ENCODE peak calls at places on chromosomes 6 and 20, in six cellular contexts. One of them, this sample, is unnamed.
A peak's percentile ranks its signal among the peaks of the same experiment; 100 is the strongest.

GRCh38 chr20:37516697-37517370 is 4.2 kb upstream of the NNAT start:
- DNase-seq in GM12891: no peak
- DNase-seq in GM12878: no peak
- DNase-seq in H1: no peak
- DNase-seq in HepG2: no peak
- DNase-seq in K562: no peak
- DNase-seq in this sample: no peak

GRCh38 chr6:21598662-21599061 is 5.1 kb downstream of the SOX4 start:
- DNase-seq in GM12891: no peak
- DNase-seq in GM12878: no peak
- DNase-seq in H1: no peak
- DNase-seq in HepG2: no peak
- DNase-seq in K562: no peak
- DNase-seq in this sample: no peak

GRCh38 chr20:44781791-44782190 is 28.6 kb downstream of the RIMS4 start:
- DNase-seq in GM12891: no peak
- DNase-seq in GM12878: no peak
- DNase-seq in H1: no peak
- DNase-seq in HepG2: no peak
- DNase-seq in K562: no peak
- DNase-seq in this sample: no peak

GRCh38 chr20:51034988-51035656 is 12.2 kb upstream of the KCNG1 start:
- DNase-seq in GM12891: no peak
- DNase-seq in GM12878: no peak
- DNase-seq in H1: no peak
- DNase-seq in HepG2: no peak
- DNase-seq in K562: no peak
- DNase-seq in this sample: no peak

GRCh38 chr6:111593516-111593824 is 12.2 kb downstream of the TRAF3IP2 start:
- DNase-seq in GM12891: no peak
- DNase-seq in GM12878: no peak
- DNase-seq in H1: no peak
- DNase-seq in HepG2: no peak
- DNase-seq in K562: no peak
- DNase-seq in this sample: no peak

GRCh38 chr6:127247114-127248096 is 19.3 kb upstream of the RNF146 start:
- DNase-seq in GM12891: no peak
- DNase-seq in GM12878: no peak
- DNase-seq in H1: no peak
- DNase-seq in HepG2: no peak
- DNase-seq in K562: no peak
- DNase-seq in this sample: no peak

GRCh38 chr6:168120390-168121307 is 41.6 kb upstream of the FRMD1 start:
- DNase-seq in GM12891: no peak
- DNase-seq in GM12878: no peak
- DNase-seq in H1: no peak
- DNase-seq in HepG2: no peak
- DNase-seq in K562: no peak
- DNase-seq in this sample: no peak

GRCh38 chr6:135072753-135073152 is 18.1 kb upstream of the HBS1L start:
- DNase-seq in GM12891: no peak
- DNase-seq in GM12878: no peak
- DNase-seq in H1: no peak
- DNase-seq in HepG2: no peak
- DNase-seq in K562: no peak
- DNase-seq in this sample: no peak

GRCh38 chr20:34570859-34571306 is 12.4 kb downstream of the MAP1LC3A start:
- DNase-seq in GM12891: no peak
- DNase-seq in GM12878: no peak
- DNase-seq in H1: no peak
- DNase-seq in HepG2: no peak
- DNase-seq in K562: peak; percentile 73
- DNase-seq in this sample: no peak

GRCh38 chr20:51172558-51173428 is 149.9 kb upstream of the KCNG1 start:
- DNase-seq in GM12891: no peak
- DNase-seq in GM12878: no peak
- DNase-seq in H1: no peak
- DNase-seq in HepG2: no peak
- DNase-seq in K562: no peak
- DNase-seq in this sample: no peak

GRCh38 chr20:63473555-63474449 is 1.3 kb upstream of the KCNQ2 start:
- DNase-seq in GM12891: no peak
- DNase-seq in GM12878: no peak
- DNase-seq in H1: no peak
- DNase-seq in HepG2: no peak
- DNase-seq in K562: no peak
- DNase-seq in this sample: no peak

GRCh38 chr6:98094696-98095095 is 739.7 kb upstream of the POU3F2 start:
- DNase-seq in GM12891: no peak
- DNase-seq in GM12878: no peak
- DNase-seq in H1: no peak
- DNase-seq in HepG2: no peak
- DNase-seq in K562: no peak
- DNase-seq in this sample: no peak

GRCh38 chr6:83708546-83708969 is 343 bp downstream of the SNAP91 start:
- DNase-seq in GM12891: peak; percentile 19
- DNase-seq in GM12878: no peak
- DNase-seq in H1: peak; percentile 2
- DNase-seq in HepG2: no peak
- DNase-seq in K562: no peak
- DNase-seq in this sample: peak; percentile 10

GRCh38 chr6:130717657-130718056 is 109.5 kb upstream of the SMLR1 start:
- DNase-seq in GM12891: no peak
- DNase-seq in GM12878: no peak
- DNase-seq in H1: no peak
- DNase-seq in HepG2: no peak
- DNase-seq in K562: no peak
- DNase-seq in this sample: no peak

GRCh38 chr6:21597706-21598273 is 4.2 kb downstream of the SOX4 start:
- DNase-seq in GM12891: no peak
- DNase-seq in GM12878: no peak
- DNase-seq in H1: no peak
- DNase-seq in HepG2: no peak
- DNase-seq in K562: no peak
- DNase-seq in this sample: no peak

GRCh38 chr6:113221850-113222249 is 635.3 kb upstream of the MARCKS start:
- DNase-seq in GM12891: no peak
- DNase-seq in GM12878: no peak
- DNase-seq in H1: no peak
- DNase-seq in HepG2: no peak
- DNase-seq in K562: peak; percentile 33
- DNase-seq in this sample: no peak

GRCh38 chr6:163490826-163491577 is 76.5 kb downstream of the QKI start:
- DNase-seq in GM12891: no peak
- DNase-seq in GM12878: no peak
- DNase-seq in H1: no peak
- DNase-seq in HepG2: no peak
- DNase-seq in K562: no peak
- DNase-seq in this sample: no peak

GRCh38 chr6:31180500-31180899 is 10.0 kb upstream of the POU5F1 start:
- DNase-seq in GM12891: no peak
- DNase-seq in GM12878: no peak
- DNase-seq in H1: no peak
- DNase-seq in HepG2: no peak
- DNase-seq in K562: no peak
- DNase-seq in this sample: peak; percentile 63

GRCh38 chr6:139881728-139882211 is 507.3 kb upstream of the CITED2 start:
- DNase-seq in GM12891: no peak
- DNase-seq in GM12878: no peak
- DNase-seq in H1: no peak
- DNase-seq in HepG2: peak; percentile 34
- DNase-seq in K562: peak; percentile 43
- DNase-seq in this sample: no peak

GRCh38 chr20:38726849-38727601 is 2.7 kb downstream of the SLC32A1 start:
- DNase-seq in GM12891: peak; percentile 46
- DNase-seq in GM12878: no peak
- DNase-seq in H1: no peak
- DNase-seq in HepG2: peak; percentile 61
- DNase-seq in K562: peak; percentile 71
- DNase-seq in this sample: peak; percentile 41

GRCh38 chr6:125947581-125947980 is 9.0 kb upstream of the HINT3 start:
- DNase-seq in GM12891: no peak
- DNase-seq in GM12878: no peak
- DNase-seq in H1: no peak
- DNase-seq in HepG2: no peak
- DNase-seq in K562: no peak
- DNase-seq in this sample: no peak

GRCh38 chr6:151313060-151313459 is 73.3 kb downstream of the AKAP12 start:
- DNase-seq in GM12891: no peak
- DNase-seq in GM12878: no peak
- DNase-seq in H1: no peak
- DNase-seq in HepG2: peak; percentile 75
- DNase-seq in K562: no peak
- DNase-seq in this sample: no peak

GRCh38 chr6:90362273-90362672 is 65.6 kb upstream of the BACH2 start:
- DNase-seq in GM12891: no peak
- DNase-seq in GM12878: no peak
- DNase-seq in H1: no peak
- DNase-seq in HepG2: no peak
- DNase-seq in K562: peak; percentile 26
- DNase-seq in this sample: no peak

GRCh38 chr6:137560184-137560563 is 66.0 kb upstream of the OLIG3 start:
- DNase-seq in GM12891: no peak
- DNase-seq in GM12878: no peak
- DNase-seq in H1: no peak
- DNase-seq in HepG2: no peak
- DNase-seq in K562: no peak
- DNase-seq in this sample: no peak

GRCh38 chr20:10919549-10920140 is 245.8 kb upstream of the JAG1 start:
- DNase-seq in GM12891: no peak
- DNase-seq in GM12878: no peak
- DNase-seq in H1: no peak
- DNase-seq in HepG2: no peak
- DNase-seq in K562: no peak
- DNase-seq in this sample: no peak

GRCh38 chr20:56733967-56734366 is 104.9 kb downstream of the TFAP2C start:
- DNase-seq in GM12891: no peak
- DNase-seq in GM12878: no peak
- DNase-seq in H1: no peak
- DNase-seq in HepG2: no peak
- DNase-seq in K562: no peak
- DNase-seq in this sample: no peak

GRCh38 chr20:56730003-56730402 is 100.9 kb downstream of the TFAP2C start:
- DNase-seq in GM12891: no peak
- DNase-seq in GM12878: no peak
- DNase-seq in H1: no peak
- DNase-seq in HepG2: no peak
- DNase-seq in K562: peak; percentile 5
- DNase-seq in this sample: no peak

GRCh38 chr20:56731496-56731895 is 102.4 kb downstream of the TFAP2C start:
- DNase-seq in GM12891: no peak
- DNase-seq in GM12878: no peak
- DNase-seq in H1: no peak
- DNase-seq in HepG2: no peak
- DNase-seq in K562: no peak
- DNase-seq in this sample: no peak

GRCh38 chr20:56735087-56735642 is 106.1 kb downstream of the TFAP2C start:
- DNase-seq in GM12891: no peak
- DNase-seq in GM12878: no peak
- DNase-seq in H1: no peak
- DNase-seq in HepG2: no peak
- DNase-seq in K562: no peak
- DNase-seq in this sample: no peak

GRCh38 chr20:56731041-56731440 is 101.9 kb downstream of the TFAP2C start:
- DNase-seq in GM12891: no peak
- DNase-seq in GM12878: no peak
- DNase-seq in H1: no peak
- DNase-seq in HepG2: no peak
- DNase-seq in K562: no peak
- DNase-seq in this sample: no peak
- TF ChIP-seq POLR2A in GM12891: no peak
- TF ChIP-seq POLR2A in GM12878: no peak
- TF ChIP-seq POLR2A in H1: no peak
- TF ChIP-seq POLR2A in HepG2: no peak
- TF ChIP-seq POLR2A in K562: no peak
- TF ChIP-seq POLR2A in this sample: no peak

GRCh38 chr20:32062776-32063170 is 10.7 kb downstream of the HCK start:
- DNase-seq in GM12891: no peak
- DNase-seq in GM12878: peak; percentile 55
- DNase-seq in H1: no peak
- DNase-seq in HepG2: no peak
- DNase-seq in K562: no peak
- DNase-seq in this sample: no peak
- TF ChIP-seq TAF1 in GM12891: no peak
- TF ChIP-seq TAF1 in GM12878: no peak
- TF ChIP-seq TAF1 in H1: no peak
- TF ChIP-seq TAF1 in HepG2: no peak
- TF ChIP-seq TAF1 in K562: no peak
- TF ChIP-seq TAF1 in this sample: no peak

DNA sequence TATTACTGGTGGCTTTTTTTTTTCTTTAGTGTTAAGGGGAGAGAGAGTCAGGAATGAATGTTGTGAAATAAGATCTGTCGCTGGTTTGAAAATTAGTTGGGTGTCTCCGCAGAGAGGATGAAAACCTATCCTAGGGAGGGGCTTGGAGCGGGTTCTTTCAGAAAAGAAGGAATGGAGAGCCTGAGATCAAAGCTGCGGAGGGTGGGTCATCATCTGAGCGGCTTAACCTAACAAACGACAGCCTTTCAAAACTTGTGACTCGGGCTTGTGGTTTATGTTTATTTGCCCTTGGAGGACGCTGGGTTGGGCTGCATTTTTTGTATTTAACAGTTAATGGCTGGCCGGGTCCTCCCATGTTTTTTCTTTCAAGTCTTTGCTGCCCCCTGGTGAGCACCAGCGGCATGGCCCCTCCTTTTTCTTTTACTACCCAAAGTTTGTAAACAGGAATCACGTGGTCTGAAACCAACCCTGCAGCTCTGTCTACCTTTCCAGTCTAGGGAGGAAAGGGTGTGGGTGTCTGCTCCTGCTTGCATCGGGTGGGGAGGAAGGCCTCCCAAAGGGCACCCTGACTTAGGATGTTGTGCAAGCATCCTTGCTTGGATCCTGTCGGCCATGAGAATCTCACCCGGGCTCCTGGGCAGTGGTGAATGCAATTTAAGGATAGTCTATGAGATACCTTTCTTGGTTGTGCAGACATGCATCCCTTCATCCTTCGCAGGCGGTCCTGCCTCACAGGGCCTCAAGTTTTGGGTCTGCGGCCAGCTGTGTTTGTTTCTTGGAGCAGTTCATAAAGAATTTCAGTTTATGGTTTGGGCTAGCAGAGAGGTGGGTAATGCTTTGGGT is 2.2 kb downstream of the PIM1 start:
- DNase-seq in GM12891: peak; percentile 44
- DNase-seq in GM12878: peak; percentile 60
- DNase-seq in H1: peak; percentile 78
- DNase-seq in HepG2: peak; percentile 100
- DNase-seq in K562: peak; percentile 96
- DNase-seq in this sample: peak; percentile 57
- TF ChIP-seq POLR2A in GM12891: no peak
- TF ChIP-seq POLR2A in GM12878: no peak
- TF ChIP-seq POLR2A in H1: no peak
- TF ChIP-seq POLR2A in HepG2: peak; percentile 24
- TF ChIP-seq POLR2A in K562: peak; percentile 78
- TF ChIP-seq POLR2A in this sample: no peak

DNA sequence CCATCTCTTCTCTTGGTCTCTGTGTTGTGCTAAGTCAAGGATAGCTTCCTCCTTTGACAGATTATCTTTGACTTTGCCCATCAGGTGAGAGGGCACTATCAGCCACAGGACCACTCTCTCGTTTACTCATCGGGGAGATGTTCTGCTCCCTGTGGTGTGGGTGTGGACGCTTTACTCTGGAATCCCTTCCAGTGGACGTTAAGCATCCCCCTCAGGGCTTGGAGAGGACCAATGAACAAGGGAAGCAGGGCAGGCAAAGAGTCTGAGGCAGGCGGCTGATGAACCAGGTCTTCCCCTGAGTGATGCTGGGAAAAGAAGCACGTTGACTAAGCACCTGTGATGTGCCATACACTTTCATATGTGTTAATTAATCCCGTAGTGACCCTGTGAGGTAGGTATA is 21.0 kb upstream of the RNF24 start:
- DNase-seq in GM12891: no peak
- DNase-seq in GM12878: no peak
- DNase-seq in H1: no peak
- DNase-seq in HepG2: no peak
- DNase-seq in K562: no peak
- DNase-seq in this sample: no peak
- TF ChIP-seq TAF1 in GM12891: no peak
- TF ChIP-seq TAF1 in GM12878: no peak
- TF ChIP-seq TAF1 in H1: no peak
- TF ChIP-seq TAF1 in HepG2: no peak
- TF ChIP-seq TAF1 in K562: no peak
- TF ChIP-seq TAF1 in this sample: no peak